ENCODE peak calls at places on chromosomes 3 and 15, in five cellular contexts. B, V, E, N and K are unnamed samples.

GRCh38 chr3:66885326-66886000 is 112.6 kb upstream of the KBTBD8 start:
- DNase-seq in B (no peak), N (peak; percentile 35), E (no peak), V (no peak), K (no peak)

GRCh38 chr3:187719628-187720336 is 17.4 kb upstream of the RTP2 start:
- DNase-seq in V (no peak), B (no peak), E (no peak), N (no peak), K (no peak)

GRCh38 chr15:96052572-96053038 is 277.9 kb upstream of the NR2F2 start:
- DNase-seq in V (no peak), B (no peak), E (no peak), N (no peak), K (no peak)

GRCh38 chr3:20060924-20061323 is 20.7 kb downstream of the KAT2B start:
- DNase-seq in E (no peak), V (no peak), N (no peak), B (no peak), K (no peak)

GRCh38 chr15:83087535-83087934 is 19.9 kb upstream of the TM6SF1 start:
- DNase-seq in N (no peak), V (no peak), E (no peak), B (no peak), K (no peak)

GRCh38 chr3:56977561-56977889 is 82.9 kb upstream of the SPATA12 start:
- DNase-seq in B (no peak), V (no peak), N (no peak), E (no peak), K (no peak)

GRCh38 chr15:22954798-22955543 is 25.2 kb downstream of the CYFIP1 start:
- DNase-seq in V (no peak), N (no peak), B (no peak), E (no peak), K (no peak)

GRCh38 chr3:106957021-106957420 is 420.2 kb upstream of the CCDC54 start:
- DNase-seq in B (no peak), V (no peak), E (no peak), N (peak; percentile 36), K (no peak)

GRCh38 chr3:15796771-15797599 is 794 bp downstream of the ANKRD28 start:
- DNase-seq in N (peak; percentile 85), V (no peak), E (peak; percentile 40), B (peak; percentile 67), K (no peak)

GRCh38 chr3:144968951-144969350 is 997.3 kb downstream of the DIPK2A start:
- DNase-seq in E (no peak), B (peak; percentile 6), V (no peak), N (no peak), K (no peak)

GRCh38 chr15:71291247-71291646 is 176.0 kb downstream of the THSD4 start:
- DNase-seq in B (no peak), V (no peak), E (no peak), N (no peak), K (no peak)

GRCh38 chr15:52673312-52673711 is 5.9 kb downstream of the ATOSA start:
- DNase-seq in E (no peak), B (no peak), N (no peak), V (no peak), K (no peak)

GRCh38 chr3:32888739-32889138 is 62.7 kb upstream of the CCR4 start:
- DNase-seq in B (no peak), V (no peak), N (no peak), E (peak; percentile 89), K (no peak)

GRCh38 chr15:37485056-37485455 is 384.7 kb upstream of the MEIS2 start:
- DNase-seq in E (no peak), V (no peak), B (no peak), N (no peak), K (no peak)

GRCh38 chr15:52103217-52104207 is 9.1 kb downstream of the BCL2L10 start:
- DNase-seq in B (peak; percentile 96), E (peak; percentile 95), N (peak; percentile 94), V (peak; percentile 53), K (no peak)

GRCh38 chr3:89419647-89420141 is 312.3 kb downstream of the EPHA3 start:
- DNase-seq in V (no peak), N (peak; percentile 61), E (no peak), B (no peak), K (no peak)

GRCh38 chr3:171176244-171176925 is 149.9 kb upstream of the SLC2A2 start:
- DNase-seq in N (no peak), E (no peak), B (no peak), V (no peak), K (no peak)

GRCh38 chr3:112730210-112730609 is 89.3 kb upstream of the CCDC80 start:
- DNase-seq in V (no peak), B (no peak), N (no peak), E (no peak), K (no peak)

GRCh38 chr3:142904639-142905441 is 16.0 kb upstream of the PCOLCE2 start:
- DNase-seq in V (no peak), N (peak; percentile 34), B (no peak), E (peak; percentile 62), K (no peak)

GRCh38 chr3:138323971-138324370 is 5.7 kb downstream of the NME9 start:
- DNase-seq in B (no peak), E (no peak), V (no peak), N (no peak), K (no peak)

GRCh38 chr3:63661242-63661641 is 8.8 kb downstream of the SNTN start:
- DNase-seq in B (no peak), V (no peak), N (no peak), E (no peak), K (no peak)

GRCh38 chr3:29314727-29315088 is 33.8 kb downstream of the RBMS3 start:
- DNase-seq in E (no peak), N (no peak), B (no peak), V (no peak), K (no peak)

GRCh38 chr3:166405465-166405864 is 568.2 kb upstream of the BCHE start:
- DNase-seq in B (no peak), N (no peak), V (no peak), E (no peak), K (no peak)

GRCh38 chr3:171192176-171192854 is 165.8 kb upstream of the SLC2A2 start:
- DNase-seq in V (no peak), B (peak; percentile 81), N (peak; percentile 94), E (no peak), K (no peak)

GRCh38 chr15:75359537-75360250 is 8.7 kb downstream of the MAN2C1 start:
- DNase-seq in E (no peak), N (no peak), V (no peak), B (no peak), K (no peak)

GRCh38 chr3:158788446-158788845 is 13.4 kb upstream of the MFSD1 start:
- DNase-seq in N (peak; percentile 40), V (no peak), B (no peak), E (no peak), K (no peak)

GRCh38 chr3:158792709-158793108 is 9.1 kb upstream of the MFSD1 start:
- DNase-seq in B (no peak), E (no peak), N (peak; percentile 80), V (no peak), K (no peak)

GRCh38 chr3:158791259-158791920 is 10.5 kb upstream of the MFSD1 start:
- DNase-seq in V (no peak), N (peak; percentile 80), E (peak; percentile 69), B (no peak), K (no peak)

GRCh38 chr3:158785972-158786371 is 15.9 kb upstream of the MFSD1 start:
- DNase-seq in N (no peak), E (no peak), V (no peak), B (no peak), K (no peak)

DNA sequence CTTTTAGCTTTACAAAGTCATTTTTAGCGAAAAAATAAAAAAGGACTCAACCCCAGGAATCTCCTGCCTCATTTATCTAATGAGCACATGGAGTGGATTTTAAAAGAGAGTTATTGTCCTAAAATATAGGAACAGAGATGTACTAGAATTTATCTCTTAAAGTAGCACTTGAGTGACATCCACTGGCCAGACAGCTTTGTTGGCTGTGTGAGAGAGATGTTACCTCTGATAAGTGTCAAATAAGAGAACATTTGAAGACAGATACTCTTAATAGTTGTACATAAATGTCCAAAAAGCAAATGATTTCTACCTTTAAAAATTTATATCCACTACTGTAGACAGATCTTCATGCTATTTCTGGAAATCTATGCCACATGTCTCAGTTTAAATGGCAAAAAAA is 12.3 kb upstream of the MFSD1 start:
- DNase-seq in B (peak; percentile 59), N (peak; percentile 77), E (peak; percentile 14), V (no peak), K (no peak)
- TF ChIP-seq CTCF in B (peak; percentile 61), N (peak; percentile 61), E (peak; percentile 10), V (peak; percentile 62), K (no peak)

GRCh38 chr15:69060744-69061143 is 46.2 kb downstream of the NOX5 start:
- DNase-seq in E (peak; percentile 7), B (no peak), V (no peak), N (no peak), K (no peak)

GRCh38 chr15:69060041-69060481 is 45.6 kb downstream of the NOX5 start:
- DNase-seq in E (no peak), B (no peak), N (no peak), V (no peak), K (no peak)

GRCh38 chr15:69064649-69065048 is 50.2 kb downstream of the NOX5 start:
- DNase-seq in E (no peak), N (no peak), V (no peak), B (no peak), K (no peak)

GRCh38 chr15:69059170-69059943 is 44.9 kb downstream of the NOX5 start:
- DNase-seq in E (peak; percentile 76), B (peak; percentile 74), N (peak; percentile 82), V (peak; percentile 93), K (peak; percentile 52)

DNA sequence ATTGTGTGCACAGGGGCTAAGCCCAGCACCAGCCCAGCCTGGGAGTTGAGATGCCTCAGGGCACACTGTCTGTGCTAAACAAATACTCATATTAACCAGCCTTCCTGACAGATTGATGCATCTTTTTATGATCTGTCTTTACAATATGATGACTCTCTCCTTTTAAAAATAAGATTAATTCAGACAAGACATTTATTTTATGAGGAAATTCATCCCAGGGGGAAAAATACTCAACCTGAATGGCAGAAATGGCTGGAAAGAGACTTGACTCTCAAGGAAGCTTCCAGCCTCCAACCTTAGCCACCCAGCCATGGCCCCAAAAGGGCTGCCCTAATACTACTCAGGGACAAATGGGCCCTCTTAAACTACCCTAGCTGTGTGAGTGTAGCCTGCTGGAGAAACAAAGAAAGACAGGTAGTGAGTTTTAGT is 46.9 kb downstream of the NOX5 start:
- DNase-seq in N (no peak), V (no peak), B (no peak), E (no peak), K (no peak)
- TF ChIP-seq CTCF in N (no peak), V (no peak), B (no peak), E (no peak), K (no peak)

GRCh38 chr3:39668420-39668819 is 141.0 kb upstream of the MYRIP start:
- DNase-seq in E (peak; percentile 62), N (peak; percentile 37), B (peak; percentile 23), V (no peak), K (no peak)
- TF ChIP-seq CTCF in E (peak; percentile 68), N (peak; percentile 66), B (peak; percentile 74), V (peak; percentile 59), K (peak; percentile 8)

GRCh38 chr3:43206632-43207031 is 79.7 kb upstream of the SNRK start:
- DNase-seq in E (no peak), V (no peak), B (no peak), N (no peak), K (no peak)

GRCh38 chr3:43199645-43200036 is 86.7 kb upstream of the SNRK start:
- DNase-seq in E (no peak), N (no peak), V (no peak), B (no peak), K (no peak)

GRCh38 chr3:43198791-43199644 is 87.3 kb upstream of the SNRK start:
- DNase-seq in B (no peak), E (no peak), N (no peak), V (no peak), K (no peak)

GRCh38 chr3:43207628-43208085 is 78.7 kb upstream of the SNRK start:
- DNase-seq in V (no peak), B (no peak), N (no peak), E (no peak), K (no peak)

GRCh38 chr3:43203022-43203421 is 83.3 kb upstream of the SNRK start:
- DNase-seq in E (no peak), V (no peak), B (no peak), N (no peak), K (no peak)
- TF ChIP-seq CTCF in E (no peak), V (no peak), B (no peak), N (no peak), K (no peak)